ENCODE peak calls at places on chromosomes 11 and 22, in five cellular contexts. One of them, this sample, is unnamed.

GRCh38 chr11:93236741-93237675 is 39.2 kb upstream of the SLC36A4 start:
- DNase-seq in neural progenitor cell: peak
- DNase-seq in heart left ventricle: no peak
- DNase-seq in retinal pigment epithelial cell: no peak
- DNase-seq in tibial artery: no peak
- DNase-seq in this sample: no peak

GRCh38 chr11:621838-622237 is 2.9 kb downstream of the CDHR5 start:
- DNase-seq in retinal pigment epithelial cell: no peak
- DNase-seq in heart left ventricle: no peak
- DNase-seq in tibial artery: no peak
- DNase-seq in neural progenitor cell: no peak
- DNase-seq in this sample: no peak

GRCh38 chr11:64250875-64251721 is at the start of gene PLCB3:
- DNase-seq in retinal pigment epithelial cell: no peak
- DNase-seq in tibial artery: no peak
- DNase-seq in heart left ventricle: no peak
- DNase-seq in neural progenitor cell: peak
- DNase-seq in this sample: peak

GRCh38 chr11:79600747-79601146 is 159.9 kb upstream of the TENM4 start:
- DNase-seq in tibial artery: no peak
- DNase-seq in neural progenitor cell: no peak
- DNase-seq in retinal pigment epithelial cell: no peak
- DNase-seq in heart left ventricle: no peak
- DNase-seq in this sample: no peak

GRCh38 chr11:9206496-9206895 is 58.7 kb downstream of the DENND5A start:
- DNase-seq in tibial artery: no peak
- DNase-seq in neural progenitor cell: no peak
- DNase-seq in heart left ventricle: no peak
- DNase-seq in retinal pigment epithelial cell: peak
- DNase-seq in this sample: no peak

GRCh38 chr11:1201395-1202153 is 21.3 kb upstream of the MUC5B start:
- DNase-seq in tibial artery: no peak
- DNase-seq in retinal pigment epithelial cell: no peak
- DNase-seq in neural progenitor cell: no peak
- DNase-seq in heart left ventricle: no peak
- DNase-seq in this sample: no peak

GRCh38 chr22:38881464-38881871 is 9.5 kb upstream of the CBX6 start:
- DNase-seq in heart left ventricle: peak
- DNase-seq in neural progenitor cell: no peak
- DNase-seq in tibial artery: peak
- DNase-seq in retinal pigment epithelial cell: no peak
- DNase-seq in this sample: no peak

GRCh38 chr22:48717076-48717810 is 1110.4 kb downstream of the BRD1 start:
- DNase-seq in tibial artery: no peak
- DNase-seq in heart left ventricle: no peak
- DNase-seq in neural progenitor cell: no peak
- DNase-seq in retinal pigment epithelial cell: no peak
- DNase-seq in this sample: no peak

GRCh38 chr22:37484115-37485005 is 1.8 kb downstream of the MFNG start:
- DNase-seq in tibial artery: peak
- DNase-seq in neural progenitor cell: peak
- DNase-seq in retinal pigment epithelial cell: no peak
- DNase-seq in heart left ventricle: peak
- DNase-seq in this sample: no peak

GRCh38 chr11:17760102-17761029 is 25.8 kb downstream of the KCNC1 start:
- DNase-seq in heart left ventricle: peak
- DNase-seq in neural progenitor cell: peak
- DNase-seq in tibial artery: no peak
- DNase-seq in retinal pigment epithelial cell: peak
- DNase-seq in this sample: peak

GRCh38 chr11:80163441-80163840 is 722.6 kb upstream of the TENM4 start:
- DNase-seq in tibial artery: no peak
- DNase-seq in neural progenitor cell: no peak
- DNase-seq in heart left ventricle: no peak
- DNase-seq in retinal pigment epithelial cell: no peak
- DNase-seq in this sample: no peak

GRCh38 chr11:14418801-14419417 is 59.9 kb upstream of the RRAS2 start:
- DNase-seq in tibial artery: no peak
- DNase-seq in neural progenitor cell: peak
- DNase-seq in heart left ventricle: no peak
- DNase-seq in retinal pigment epithelial cell: no peak
- DNase-seq in this sample: no peak

GRCh38 chr11:20617346-20617745 is 17.9 kb downstream of the SLC6A5 start:
- DNase-seq in neural progenitor cell: no peak
- DNase-seq in tibial artery: no peak
- DNase-seq in retinal pigment epithelial cell: no peak
- DNase-seq in heart left ventricle: no peak
- DNase-seq in this sample: no peak

GRCh38 chr11:46808804-46809431 is 37.2 kb downstream of the CKAP5 start:
- DNase-seq in retinal pigment epithelial cell: no peak
- DNase-seq in tibial artery: no peak
- DNase-seq in heart left ventricle: no peak
- DNase-seq in neural progenitor cell: no peak
- DNase-seq in this sample: no peak

GRCh38 chr11:7281083-7281482 is 29.4 kb downstream of the SYT9 start:
- DNase-seq in tibial artery: no peak
- DNase-seq in heart left ventricle: no peak
- DNase-seq in neural progenitor cell: no peak
- DNase-seq in retinal pigment epithelial cell: no peak
- DNase-seq in this sample: no peak

GRCh38 chr11:45885274-45885920 is at the start of gene MAPK8IP1:
- DNase-seq in neural progenitor cell: peak
- DNase-seq in heart left ventricle: peak
- DNase-seq in tibial artery: no peak
- DNase-seq in retinal pigment epithelial cell: no peak
- DNase-seq in this sample: peak

GRCh38 chr11:67439321-67440228 is 2.1 kb upstream of the PTPRCAP start:
- DNase-seq in tibial artery: no peak
- DNase-seq in retinal pigment epithelial cell: no peak
- DNase-seq in heart left ventricle: peak
- DNase-seq in neural progenitor cell: no peak
- DNase-seq in this sample: no peak

GRCh38 chr11:27467181-27467913 is 5.2 kb downstream of the LGR4 start:
- DNase-seq in tibial artery: no peak
- DNase-seq in retinal pigment epithelial cell: no peak
- DNase-seq in neural progenitor cell: no peak
- DNase-seq in heart left ventricle: no peak
- DNase-seq in this sample: no peak

GRCh38 chr11:131297441-131297840 is 73.0 kb upstream of the NTM start:
- DNase-seq in neural progenitor cell: peak
- DNase-seq in heart left ventricle: no peak
- DNase-seq in retinal pigment epithelial cell: no peak
- DNase-seq in tibial artery: no peak
- DNase-seq in this sample: no peak

GRCh38 chr22:37544955-37545702 is 15.2 kb upstream of the CDC42EP1 start:
- DNase-seq in heart left ventricle: peak
- DNase-seq in tibial artery: peak
- DNase-seq in neural progenitor cell: peak
- DNase-seq in retinal pigment epithelial cell: no peak
- DNase-seq in this sample: peak

GRCh38 chr11:78361228-78361627 is 56.4 kb downstream of the GAB2 start:
- DNase-seq in retinal pigment epithelial cell: no peak
- DNase-seq in tibial artery: no peak
- DNase-seq in neural progenitor cell: no peak
- DNase-seq in heart left ventricle: no peak
- DNase-seq in this sample: no peak
- TF ChIP-seq CTCF in retinal pigment epithelial cell: no peak
- TF ChIP-seq CTCF in tibial artery: no peak
- TF ChIP-seq CTCF in neural progenitor cell: no peak
- TF ChIP-seq CTCF in heart left ventricle: no peak
- TF ChIP-seq CTCF in this sample: no peak

DNA sequence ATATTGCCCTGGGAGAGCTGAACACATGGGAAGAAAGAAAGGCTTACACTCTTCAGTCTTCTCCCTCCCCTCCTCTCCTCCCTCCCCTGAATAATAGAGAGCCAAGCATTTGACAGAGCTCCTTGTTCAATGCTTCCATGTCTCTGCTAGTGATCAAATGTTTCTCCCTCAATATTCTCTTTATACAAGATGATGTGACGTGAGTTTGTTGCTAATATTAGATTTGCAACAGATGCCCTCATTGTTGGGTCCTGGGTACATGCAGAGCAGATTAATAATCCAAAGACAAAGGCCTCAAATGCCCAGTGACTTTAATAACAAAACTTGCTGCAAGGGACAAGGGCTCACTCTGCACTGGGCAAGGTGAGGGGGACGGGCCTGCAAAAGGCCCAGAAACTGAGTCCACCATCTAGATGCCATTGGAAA is 7.1 kb upstream of the ENDOD1 start:
- DNase-seq in tibial artery: no peak
- DNase-seq in neural progenitor cell: no peak
- DNase-seq in retinal pigment epithelial cell: no peak
- DNase-seq in heart left ventricle: no peak
- DNase-seq in this sample: no peak
- TF ChIP-seq CTCF in tibial artery: no peak
- TF ChIP-seq CTCF in neural progenitor cell: no peak
- TF ChIP-seq CTCF in retinal pigment epithelial cell: no peak
- TF ChIP-seq CTCF in heart left ventricle: no peak
- TF ChIP-seq CTCF in this sample: no peak

GRCh38 chr22:40720538-40721256 is 41.4 kb downstream of the MCHR1 start:
- DNase-seq in tibial artery: no peak
- DNase-seq in retinal pigment epithelial cell: no peak
- DNase-seq in neural progenitor cell: no peak
- DNase-seq in heart left ventricle: no peak
- DNase-seq in this sample: no peak
- TF ChIP-seq CTCF in tibial artery: no peak
- TF ChIP-seq CTCF in retinal pigment epithelial cell: no peak
- TF ChIP-seq CTCF in neural progenitor cell: no peak
- TF ChIP-seq CTCF in heart left ventricle: no peak
- TF ChIP-seq CTCF in this sample: no peak

GRCh38 chr11:60919320-60919719 is 4.9 kb upstream of the TMEM132A start:
- DNase-seq in heart left ventricle: no peak
- DNase-seq in neural progenitor cell: no peak
- DNase-seq in retinal pigment epithelial cell: no peak
- DNase-seq in tibial artery: no peak
- DNase-seq in this sample: no peak
- TF ChIP-seq CTCF in heart left ventricle: no peak
- TF ChIP-seq CTCF in neural progenitor cell: no peak
- TF ChIP-seq CTCF in retinal pigment epithelial cell: no peak
- TF ChIP-seq CTCF in tibial artery: no peak
- TF ChIP-seq CTCF in this sample: no peak

DNA sequence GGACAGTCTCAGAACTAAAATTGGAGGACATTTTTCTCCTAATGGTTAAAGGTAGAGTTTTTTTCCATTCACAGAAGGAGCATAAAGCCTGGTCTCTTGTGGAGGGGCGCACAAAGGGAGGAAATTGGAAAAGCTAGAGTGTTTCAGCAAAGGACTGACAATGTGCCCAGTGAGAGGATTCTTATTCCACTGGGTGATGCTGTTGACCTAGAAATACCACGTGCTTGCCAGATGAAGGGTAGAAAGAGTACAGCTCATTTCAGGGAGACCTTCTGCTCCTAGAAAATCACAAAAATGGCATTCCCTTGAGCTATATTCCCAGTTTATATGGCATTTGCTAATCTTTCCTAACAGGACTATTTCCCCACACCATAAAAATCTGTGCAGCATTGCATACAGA is 21.1 kb downstream of the MS4A6E start:
- DNase-seq in tibial artery: no peak
- DNase-seq in neural progenitor cell: no peak
- DNase-seq in retinal pigment epithelial cell: no peak
- DNase-seq in heart left ventricle: no peak
- DNase-seq in this sample: no peak
- TF ChIP-seq CTCF in tibial artery: no peak
- TF ChIP-seq CTCF in neural progenitor cell: peak
- TF ChIP-seq CTCF in retinal pigment epithelial cell: no peak
- TF ChIP-seq CTCF in heart left ventricle: no peak
- TF ChIP-seq CTCF in this sample: no peak

DNA sequence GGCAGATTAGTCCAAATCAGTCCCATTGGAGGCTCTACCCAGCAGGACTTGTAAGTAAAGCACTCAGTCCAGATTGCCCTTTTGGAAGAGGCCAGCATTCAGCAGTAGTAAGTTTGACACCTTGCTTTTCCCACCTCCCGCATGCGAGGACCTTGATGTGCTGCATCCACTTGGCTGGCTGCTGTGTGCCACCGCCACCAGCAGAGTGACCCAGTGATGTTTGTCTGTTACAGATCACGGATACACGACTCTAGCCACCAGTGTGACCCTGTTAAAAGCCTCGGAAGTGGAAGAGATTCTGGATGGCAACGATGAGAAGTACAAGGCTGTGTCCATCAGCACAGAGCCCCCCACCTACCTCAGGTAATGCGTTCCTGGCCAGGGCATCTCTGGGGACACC is 6.6 kb downstream of the SMARCB1 start:
- DNase-seq in tibial artery: no peak
- DNase-seq in retinal pigment epithelial cell: no peak
- DNase-seq in heart left ventricle: no peak
- DNase-seq in neural progenitor cell: no peak
- DNase-seq in this sample: no peak
- TF ChIP-seq CTCF in tibial artery: no peak
- TF ChIP-seq CTCF in retinal pigment epithelial cell: no peak
- TF ChIP-seq CTCF in heart left ventricle: no peak
- TF ChIP-seq CTCF in neural progenitor cell: no peak
- TF ChIP-seq CTCF in this sample: no peak

This sample was measured in progenitor cell of endocrine pancreas.